ENCODE peak calls at places on chromosome 20, in ten cellular contexts. R is body of pancreas; X is CD8-positive, alpha-beta T cell; O is HepG2; S is HCT116; C is RWPE1; G is GM23338; B is neural progenitor cell; J is HFFc6; W is endothelial cell. M is an unnamed sample.

GRCh38 chr20:26167499-26167898 is 470.8 kb upstream of the ZNF337 start:
- DNase-seq in S (no peak), W (no peak), G (no peak), X (no peak), O (no peak), R (no peak), B (no peak), J (peak), C (no peak), M (no peak)

GRCh38 chr20:59364611-59365010 is 64.2 kb downstream of the EDN3 start:
- DNase-seq in O (no peak), X (no peak), G (no peak), S (no peak), W (no peak), J (no peak), C (no peak), R (no peak), B (no peak), M (no peak)

GRCh38 chr20:15020845-15021244 is 683.4 kb upstream of the FLRT3 start:
- DNase-seq in X (no peak), R (no peak), J (no peak), B (no peak), G (no peak), O (no peak), S (no peak), W (no peak), C (no peak), M (no peak)

GRCh38 chr20:62064788-62065668 is 653 bp downstream of the TAF4 start:
- DNase-seq in B (peak), S (no peak), W (peak), O (no peak), C (peak), G (no peak), X (no peak), J (no peak), R (no peak), M (no peak)

GRCh38 chr20:31835977-31836852 is 9.2 kb downstream of the FOXS1 start:
- DNase-seq in S (peak), G (no peak), X (no peak), B (no peak), R (peak), C (peak), O (peak), J (peak), W (no peak), M (peak)

GRCh38 chr20:41452226-41452625 is 85.6 kb upstream of the EMILIN3 start:
- DNase-seq in W (no peak), G (no peak), B (no peak), C (no peak), R (no peak), X (no peak), J (no peak), S (no peak), O (no peak), M (no peak)

GRCh38 chr20:36861875-36862801 is 13.8 kb upstream of the TLDC2 start:
- DNase-seq in S (peak), G (peak), C (peak), J (peak), W (no peak), O (peak), R (peak), X (no peak), B (peak), M (peak)

GRCh38 chr20:19487420-19487819 is 270.6 kb upstream of the RIN2 start:
- DNase-seq in G (no peak), W (no peak), C (no peak), S (no peak), J (no peak), R (no peak), X (no peak), B (no peak), O (no peak), M (no peak)

GRCh38 chr20:56628873-56629463 is at the start of gene TFAP2C:
- DNase-seq in G (peak), W (peak), B (peak), X (no peak), O (no peak), J (peak), C (peak), S (peak), R (peak), M (peak)

GRCh38 chr20:46221271-46221670 is 87.0 kb downstream of the CDH22 start:
- DNase-seq in X (no peak), B (peak), S (no peak), J (no peak), G (no peak), O (no peak), C (no peak), R (no peak), W (no peak), M (no peak)

GRCh38 chr20:47400685-47401084 is 44.2 kb upstream of the ZMYND8 start:
- DNase-seq in W (no peak), R (no peak), O (no peak), G (peak), X (no peak), C (peak), J (no peak), S (no peak), B (no peak), M (no peak)

GRCh38 chr20:47392721-47393073 is 36.2 kb upstream of the ZMYND8 start:
- DNase-seq in C (peak), B (no peak), S (no peak), X (no peak), J (peak), G (no peak), R (no peak), W (no peak), O (no peak), M (no peak)

GRCh38 chr20:47392015-47392720 is 35.7 kb upstream of the ZMYND8 start:
- DNase-seq in W (no peak), G (peak), J (peak), S (peak), O (peak), C (peak), B (no peak), R (no peak), X (no peak), M (peak)

GRCh38 chr20:47397652-47398301 is 41.3 kb upstream of the ZMYND8 start:
- DNase-seq in W (no peak), O (no peak), G (no peak), C (no peak), R (no peak), J (no peak), X (no peak), B (no peak), S (no peak), M (no peak)

GRCh38 chr20:47396762-47397476 is 40.4 kb upstream of the ZMYND8 start:
- DNase-seq in W (no peak), X (no peak), B (no peak), S (no peak), O (peak), G (no peak), J (no peak), R (peak), C (no peak), M (no peak)
- TF ChIP-seq CTCF in W (no peak), X (no peak), B (no peak), S (no peak), O (no peak), G (no peak), J (no peak), R (no peak), C (no peak), M (no peak)

DNA sequence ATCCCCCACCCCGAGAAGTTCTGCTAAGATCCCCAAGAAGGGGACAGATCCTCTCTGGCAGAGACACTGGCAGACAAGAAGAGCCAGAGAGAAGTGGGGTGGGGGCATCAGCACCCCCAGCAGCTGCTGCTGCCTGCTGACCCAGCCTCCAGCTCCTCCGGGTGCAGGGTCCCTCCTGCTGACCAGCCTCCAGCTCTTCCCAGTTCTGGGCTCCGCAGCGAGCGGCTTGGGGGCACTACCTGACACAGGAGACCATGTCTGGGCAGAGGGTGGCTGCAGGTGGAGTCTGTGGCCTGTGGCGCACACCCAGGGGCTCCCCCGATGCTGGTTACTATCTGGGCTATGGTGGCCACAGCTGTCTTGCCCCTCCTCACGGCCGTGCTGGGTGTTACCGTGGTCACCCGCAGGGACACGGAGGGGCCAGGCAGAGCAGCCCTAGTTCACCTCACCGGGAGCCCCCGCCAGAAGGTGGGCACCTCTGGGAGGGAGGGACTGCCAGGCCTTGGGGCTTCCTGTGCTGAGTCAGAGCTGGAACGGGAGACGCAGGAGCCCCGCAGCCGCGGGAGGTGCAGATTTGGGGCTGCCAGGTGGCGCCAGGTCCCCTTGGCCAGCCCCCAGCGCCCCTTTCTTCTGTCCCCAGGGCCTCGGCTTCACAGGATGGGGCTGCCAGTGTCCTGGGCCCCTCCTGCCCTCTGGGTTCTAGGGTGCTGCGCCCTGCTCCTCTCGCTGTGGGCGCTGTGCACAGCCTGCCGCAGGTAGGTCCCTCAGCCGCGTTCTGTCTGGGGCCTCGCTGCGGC is 627 bp downstream of the LIME1 start:
- DNase-seq in O (no peak), J (no peak), X (peak), W (peak), G (no peak), C (no peak), S (no peak), B (no peak), R (no peak), M (no peak)
- TF ChIP-seq CTCF in O (peak), J (no peak), X (no peak), W (no peak), G (no peak), C (no peak), S (no peak), B (no peak), R (no peak), M (no peak)

GRCh38 chr20:21702553-21703467 is 2.7 kb upstream of the PAX1 start:
- DNase-seq in W (peak), O (peak), J (no peak), S (no peak), X (no peak), B (peak), G (peak), C (peak), R (peak), M (no peak)
- TF ChIP-seq CTCF in W (peak), O (peak), J (peak), S (no peak), X (no peak), B (peak), G (peak), C (peak), R (peak), M (peak)

GRCh38 chr20:38305541-38305940 is 1.6 kb downstream of the BPI start:
- DNase-seq in R (no peak), X (no peak), B (no peak), S (no peak), W (no peak), C (no peak), J (no peak), G (no peak), O (no peak), M (no peak)

GRCh38 chr20:38303908-38304379 is at the start of gene BPI:
- DNase-seq in S (no peak), C (no peak), R (no peak), G (no peak), O (no peak), W (no peak), X (no peak), B (no peak), J (no peak), M (no peak)

GRCh38 chr20:38307371-38308046 is 3.6 kb downstream of the BPI start:
- DNase-seq in R (no peak), G (no peak), C (no peak), O (no peak), J (peak), W (no peak), X (no peak), S (no peak), B (peak), M (no peak)

GRCh38 chr20:38302721-38303120 is 1.2 kb upstream of the BPI start:
- DNase-seq in S (no peak), R (no peak), W (no peak), C (no peak), X (no peak), O (no peak), J (no peak), G (peak), B (peak), M (no peak)

GRCh38 chr20:38304845-38305447 is 990 bp downstream of the BPI start:
- DNase-seq in X (no peak), C (peak), G (peak), O (peak), B (peak), R (no peak), W (peak), J (peak), S (peak), M (no peak)
- TF ChIP-seq CTCF in X (no peak), C (no peak), G (peak), O (peak), B (peak), R (no peak), W (peak), J (peak), S (peak), M (peak)

DNA sequence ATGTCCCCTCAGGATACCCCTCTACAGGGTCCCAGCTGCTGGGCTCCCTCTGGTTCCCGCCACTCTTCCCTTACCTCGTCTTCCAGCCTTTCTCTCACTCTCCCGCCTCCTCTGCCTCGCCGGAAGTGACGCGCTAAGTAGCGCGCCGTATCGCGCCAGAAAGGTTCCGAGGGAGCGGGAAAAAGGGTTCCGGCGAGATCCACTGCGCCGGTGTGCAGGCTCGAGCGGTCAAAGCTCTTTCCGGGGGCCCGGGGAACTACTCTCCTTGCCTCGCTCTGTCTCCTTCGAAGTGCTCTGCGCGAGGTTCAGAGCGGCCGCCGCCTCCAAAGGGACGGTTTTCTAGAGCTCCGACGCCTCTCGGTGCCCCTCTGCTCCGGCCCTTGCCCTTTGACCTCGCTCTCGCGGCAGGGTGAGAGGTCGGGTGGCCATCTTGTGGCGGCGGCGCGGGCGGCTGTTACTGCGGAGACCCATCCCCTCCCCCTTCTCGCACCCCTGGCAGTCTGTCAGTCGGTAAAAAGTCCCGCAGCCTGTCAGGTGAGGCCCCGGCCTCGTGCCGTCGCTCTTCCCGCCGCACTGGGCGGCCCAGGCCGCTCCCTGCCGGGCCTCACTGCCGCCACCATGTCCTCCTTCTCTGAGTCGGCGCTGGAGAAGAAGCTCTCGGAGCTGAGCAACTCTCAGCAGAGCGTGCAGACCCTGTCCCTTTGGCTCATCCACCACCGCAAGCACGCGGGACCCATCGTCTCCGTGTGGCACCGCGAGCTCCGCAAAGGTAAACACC is at the start of the genes RPRD1B and TTI1:
- DNase-seq in G (peak), R (peak), C (peak), O (peak), B (peak), S (peak), X (peak), W (peak), J (peak), M (peak)
- TF ChIP-seq CTCF in G (no peak), R (no peak), C (no peak), O (peak), B (no peak), S (no peak), X (no peak), W (no peak), J (peak), M (no peak)

GRCh38 chr20:17959257-17959627 is 9.4 kb downstream of the SNX5 start:
- DNase-seq in R (no peak), J (no peak), W (no peak), X (no peak), B (no peak), G (no peak), O (no peak), S (no peak), C (no peak), M (no peak)

GRCh38 chr20:17956099-17956685 is 12.4 kb downstream of the SNX5 start:
- DNase-seq in G (no peak), C (no peak), B (no peak), X (no peak), O (no peak), W (no peak), S (no peak), J (no peak), R (no peak), M (no peak)

GRCh38 chr20:17960927-17961599 is 7.5 kb downstream of the SNX5 start:
- DNase-seq in B (no peak), J (no peak), O (peak), G (no peak), W (no peak), X (no peak), R (no peak), S (no peak), C (no peak), M (no peak)

GRCh38 chr20:17957505-17958325 is 10.9 kb downstream of the SNX5 start:
- DNase-seq in B (no peak), O (no peak), J (no peak), X (no peak), S (no peak), W (no peak), G (no peak), R (no peak), C (no peak), M (no peak)

GRCh38 chr20:17958326-17959256 is 10.0 kb downstream of the SNX5 start:
- DNase-seq in O (peak), W (no peak), S (no peak), X (no peak), J (peak), C (no peak), R (no peak), G (peak), B (no peak), M (no peak)
- TF ChIP-seq CTCF in O (no peak), W (no peak), S (no peak), X (no peak), J (peak), C (no peak), R (no peak), G (no peak), B (no peak), M (peak)

DNA sequence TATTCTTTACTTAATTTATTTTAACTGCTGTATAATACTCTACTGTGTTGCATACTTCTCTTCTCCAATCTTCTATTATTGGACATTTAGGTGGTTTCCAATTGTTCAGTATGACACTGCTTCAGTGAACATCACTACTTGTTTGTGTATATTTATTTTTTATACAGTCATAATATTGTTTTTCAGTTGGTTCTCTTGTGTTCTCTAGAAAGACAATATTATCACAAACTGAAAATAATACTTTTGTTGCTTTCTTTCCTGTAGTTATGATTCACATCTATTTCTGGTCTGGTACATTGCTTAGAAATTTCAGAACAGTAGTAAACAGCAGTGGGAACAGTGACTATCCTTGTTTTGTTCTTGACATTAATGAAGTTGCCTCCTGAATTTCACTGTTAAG is 62.8 kb upstream of the GTSF1L start:
- DNase-seq in O (no peak), B (no peak), G (no peak), C (no peak), W (no peak), J (no peak), S (no peak), R (no peak), X (no peak), M (no peak)
- TF ChIP-seq CTCF in O (no peak), B (no peak), G (no peak), C (no peak), W (no peak), J (no peak), S (no peak), R (no peak), X (no peak), M (no peak)

GRCh38 chr20:44886276-44886671 is 769 bp downstream of the YWHAB start:
- DNase-seq in B (no peak), C (peak), W (no peak), X (no peak), O (no peak), G (peak), S (no peak), R (no peak), J (no peak), M (no peak)
- TF ChIP-seq CTCF in B (no peak), C (no peak), W (no peak), X (no peak), O (no peak), G (no peak), S (no peak), R (peak), J (peak), M (no peak)

GRCh38 chr20:462199-462991 is at the start of gene TBC1D20:
- DNase-seq in B (peak), C (peak), O (peak), R (peak), X (peak), S (peak), W (peak), J (peak), G (peak), M (peak)
- TF ChIP-seq CTCF in B (peak), C (no peak), O (peak), R (no peak), X (no peak), S (no peak), W (no peak), J (peak), G (peak), M (peak)

GRCh38 chr20:49446808-49447207 is 35.7 kb downstream of the KCNB1 start:
- DNase-seq in R (peak), C (no peak), X (no peak), B (peak), S (no peak), W (peak), G (peak), J (peak), O (no peak), M (peak)
- TF ChIP-seq CTCF in R (no peak), C (no peak), X (no peak), B (no peak), S (no peak), W (no peak), G (no peak), J (no peak), O (no peak), M (no peak)

M was measured in AG09319.